ENCODE peak calls at places on chromosomes 13 and 19, in five cellular contexts. O, M, V, S and J are unnamed samples.

GRCh38 chr19:752652-753517 is 2.0 kb downstream of the MISP start:
- DNase-seq in O (peak), M (no peak), V (peak), S (peak), J (peak)

GRCh38 chr19:57559008-57559403 is 657 bp downstream of the ZNF550 start:
- DNase-seq in O (peak), M (peak), V (peak), S (peak), J (peak)

GRCh38 chr13:35914662-35915061 is 216.5 kb downstream of the DCLK1 start:
- DNase-seq in O (no peak), M (no peak), V (no peak), S (no peak), J (no peak)

GRCh38 chr13:110012102-110012739 is 225.8 kb upstream of the IRS2 start:
- DNase-seq in O (peak), M (peak), V (no peak), S (peak), J (no peak)

GRCh38 chr13:23657056-23657455 is 86.8 kb downstream of the TNFRSF19 start:
- DNase-seq in O (no peak), M (no peak), V (no peak), S (no peak), J (no peak)

GRCh38 chr19:8361921-8362793 is 1.8 kb upstream of the ANGPTL4 start:
- DNase-seq in O (peak), M (peak), V (no peak), S (peak), J (peak)

GRCh38 chr13:76991432-76991795 is 467 bp upstream of the CLN5 start:
- DNase-seq in O (no peak), M (no peak), V (no peak), S (no peak), J (peak)

GRCh38 chr19:6723108-6723618 is 2.7 kb upstream of the C3 start:
- DNase-seq in O (peak), M (no peak), V (no peak), S (peak), J (peak)

GRCh38 chr19:5080809-5081208 is 111.9 kb downstream of the KDM4B start:
- DNase-seq in O (no peak), M (no peak), V (no peak), S (no peak), J (no peak)

GRCh38 chr13:111007209-111007608 is 92.3 kb upstream of the ANKRD10 start:
- DNase-seq in O (no peak), M (no peak), V (peak), S (no peak), J (peak)

GRCh38 chr19:40056505-40056904 is 474 bp upstream of the ZNF780B start:
- DNase-seq in O (no peak), M (no peak), V (no peak), S (no peak), J (no peak)

GRCh38 chr13:30113983-30114491 is 193.3 kb downstream of the KATNAL1 start:
- DNase-seq in O (no peak), M (no peak), V (peak), S (peak), J (no peak)

GRCh38 chr19:18743281-18743825 is 47.8 kb downstream of the COMP start:
- DNase-seq in O (no peak), M (peak), V (peak), S (no peak), J (no peak)

GRCh38 chr13:100176781-100177389 is 88.0 kb downstream of the PCCA start:
- DNase-seq in O (no peak), M (peak), V (no peak), S (no peak), J (no peak)

GRCh38 chr19:55578031-55578760 is 2.5 kb downstream of the ZNF579 start:
- DNase-seq in O (no peak), M (no peak), V (no peak), S (no peak), J (no peak)

GRCh38 chr19:47274891-47275865 is 493 bp downstream of the INAFM1 start:
- DNase-seq in O (no peak), M (peak), V (peak), S (no peak), J (no peak)
- TF ChIP-seq POLR2A in O (no peak), M (no peak), V (no peak), S (no peak), J (no peak)

GRCh38 chr19:14520543-14520942 is 2.3 kb upstream of the DNAJB1 start:
- DNase-seq in O (no peak), M (no peak), V (no peak), S (no peak), J (no peak)

GRCh38 chr19:14519245-14519859 is 1.2 kb upstream of the DNAJB1 start:
- DNase-seq in O (no peak), M (no peak), V (no peak), S (no peak), J (no peak)

GRCh38 chr19:14517840-14518505 is at the start of gene DNAJB1:
- DNase-seq in O (peak), M (peak), V (peak), S (peak), J (peak)

GRCh38 chr19:14517446-14517839 is 754 bp downstream of the DNAJB1 start:
- DNase-seq in O (no peak), M (peak), V (no peak), S (no peak), J (peak)

DNA sequence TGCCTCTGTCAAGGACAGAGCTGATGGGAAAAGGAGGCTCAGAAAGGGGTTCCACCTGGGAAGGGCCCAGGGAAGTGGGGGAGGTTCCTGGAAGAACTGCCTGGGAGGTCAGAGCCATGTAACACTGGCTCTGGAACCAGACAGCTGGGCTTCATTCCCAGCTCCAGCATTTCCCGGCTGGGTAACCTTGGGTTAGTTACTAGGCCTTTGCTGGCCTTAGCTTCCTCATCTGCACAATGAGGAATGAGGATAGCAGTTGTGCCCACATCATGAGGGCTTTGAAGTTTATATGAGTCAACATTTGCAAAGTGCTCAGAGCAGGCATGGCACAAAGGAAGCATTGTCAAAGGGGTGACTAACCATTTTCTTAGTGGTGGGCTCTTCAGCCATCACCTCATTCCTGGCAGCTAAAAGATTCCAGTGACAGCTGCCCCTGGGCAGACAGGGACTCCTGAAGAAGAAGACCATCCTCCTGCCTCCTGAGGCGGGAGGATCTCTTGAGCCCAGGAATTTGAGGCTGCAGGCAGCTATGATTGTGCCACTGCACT is 1.7 kb upstream of the DNAJB1 start:
- DNase-seq in O (peak), M (peak), V (no peak), S (peak), J (peak)
- TF ChIP-seq MYC in O (no peak), M (no peak), V (no peak), S (peak), J (no peak)

GRCh38 chr19:35670686-35671085 is 4.4 kb downstream of the UPK1A start:
- DNase-seq in O (no peak), M (no peak), V (no peak), S (no peak), J (no peak)

GRCh38 chr19:35675589-35676140 is 9.3 kb downstream of the UPK1A start:
- DNase-seq in O (no peak), M (no peak), V (no peak), S (no peak), J (no peak)

GRCh38 chr19:35669974-35670373 is 3.7 kb downstream of the UPK1A start:
- DNase-seq in O (no peak), M (no peak), V (no peak), S (no peak), J (no peak)

GRCh38 chr19:35671818-35672217 is 5.5 kb downstream of the UPK1A start:
- DNase-seq in O (no peak), M (no peak), V (peak), S (peak), J (peak)

GRCh38 chr19:35673121-35673804 is 6.9 kb downstream of the UPK1A start:
- DNase-seq in O (peak), M (peak), V (peak), S (peak), J (no peak)
- TF ChIP-seq POLR2A in O (no peak), M (no peak), V (no peak), S (no peak), J (no peak)

GRCh38 chr19:44598880-44599279 is 14.5 kb upstream of the IGSF23 start:
- DNase-seq in O (no peak), M (no peak), V (no peak), S (no peak), J (no peak)
- TF ChIP-seq MYC in O (no peak), M (no peak), V (no peak), S (no peak), J (no peak)

DNA sequence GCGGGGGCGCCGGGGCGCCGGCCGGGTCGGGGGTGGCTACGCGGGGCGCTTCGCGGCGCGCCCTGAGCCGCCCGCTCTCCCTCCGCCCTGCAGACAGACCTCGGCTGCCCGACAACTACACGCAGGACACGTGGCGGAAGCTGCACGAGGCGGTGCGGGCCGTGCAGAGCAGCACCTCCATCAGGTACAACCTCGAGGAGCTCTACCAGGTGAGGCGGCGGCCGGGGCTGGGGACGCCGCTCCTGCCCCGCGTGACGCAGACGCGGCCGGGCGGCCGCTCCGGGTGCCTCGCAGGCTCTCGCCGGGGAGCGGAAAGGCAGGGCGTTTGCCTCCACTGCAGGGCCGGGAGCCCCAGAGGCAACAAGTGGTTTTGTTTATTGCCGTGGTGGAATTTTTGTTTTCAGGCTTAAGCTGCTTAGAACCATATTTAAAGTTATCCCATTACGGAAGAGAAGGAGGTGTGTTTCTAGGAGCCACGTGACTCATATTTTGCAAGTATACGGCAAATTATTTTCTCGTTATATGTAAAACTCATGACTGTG is 538 bp downstream of the CUL4A start:
- DNase-seq in O (peak), M (peak), V (peak), S (peak), J (peak)
- TF ChIP-seq POLR2A in O (no peak), M (no peak), V (no peak), S (no peak), J (peak)

GRCh38 chr13:27141746-27142145 is 29.9 kb downstream of the USP12 start:
- DNase-seq in O (no peak), M (no peak), V (peak), S (no peak), J (no peak)
- TF ChIP-seq MYC in O (no peak), M (no peak), V (no peak), S (no peak), J (no peak)